ENCODE peak calls at places on chromosome 18, in ten cellular contexts. R, W, V, X, C, O, T, H, F and I are unnamed samples.

GRCh38 chr18:74577019-74577418 is 20.7 kb upstream of the ZNF407 start:
- DNase-seq in R (no peak), W (no peak), V (no peak), X (no peak), C (no peak), O (no peak), T (no peak), H (no peak), F (no peak), I (no peak)

GRCh38 chr18:13451208-13451530 is 232.6 kb downstream of the LDLRAD4 start:
- DNase-seq in R (no peak), W (no peak), V (no peak), X (no peak), C (no peak), O (peak; percentile 40), T (no peak), H (no peak), F (no peak), I (no peak)

GRCh38 chr18:13137939-13138821 is 80.4 kb upstream of the LDLRAD4 start:
- DNase-seq in R (peak; percentile 44), W (no peak), V (no peak), X (no peak), C (no peak), O (peak; percentile 80), T (peak; percentile 85), H (peak; percentile 10), F (no peak), I (peak; percentile 89)

GRCh38 chr18:48868468-48869466 is 82.0 kb downstream of the SMAD7 start:
- DNase-seq in R (no peak), W (no peak), V (peak; percentile 48), X (no peak), C (no peak), O (no peak), T (peak; percentile 86), H (no peak), F (no peak), I (peak; percentile 89)

GRCh38 chr18:78737006-78737915 is 242.4 kb upstream of the SALL3 start:
- DNase-seq in R (no peak), W (no peak), V (no peak), X (no peak), C (no peak), O (no peak), T (no peak), H (no peak), F (peak; percentile 60), I (no peak)

GRCh38 chr18:10579079-10579867 is 53.4 kb downstream of the NAPG start:
- DNase-seq in R (no peak), W (no peak), V (peak; percentile 66), X (no peak), C (no peak), O (peak; percentile 48), T (no peak), H (peak; percentile 47), F (no peak), I (no peak)

GRCh38 chr18:55272510-55273243 is 313.4 kb upstream of the CCDC68 start:
- DNase-seq in R (no peak), W (no peak), V (no peak), X (no peak), C (no peak), O (peak; percentile 67), T (no peak), H (peak; percentile 28), F (no peak), I (no peak)

GRCh38 chr18:70598406-70598805 is 309.6 kb downstream of the SOCS6 start:
- DNase-seq in R (no peak), W (no peak), V (no peak), X (no peak), C (no peak), O (no peak), T (no peak), H (no peak), F (no peak), I (no peak)

GRCh38 chr18:76391038-76391437 is 104.0 kb downstream of the ZNF516 start:
- DNase-seq in R (no peak), W (no peak), V (no peak), X (no peak), C (no peak), O (no peak), T (no peak), H (no peak), F (no peak), I (no peak)

GRCh38 chr18:6576706-6577375 is 152.7 kb upstream of the ARHGAP28 start:
- DNase-seq in R (no peak), W (no peak), V (no peak), X (no peak), C (no peak), O (no peak), T (no peak), H (no peak), F (no peak), I (no peak)
- TF ChIP-seq CTCF in R (no peak), W (no peak), V (no peak), X (no peak), C (no peak), O (no peak), T (no peak), H (no peak), F (no peak), I (no peak)

GRCh38 chr18:37343542-37343851 is 222.1 kb downstream of the CELF4 start:
- DNase-seq in R (no peak), W (no peak), V (no peak), X (no peak), C (no peak), O (no peak), T (no peak), H (no peak), F (no peak), I (no peak)
- TF ChIP-seq CTCF in R (no peak), W (no peak), V (no peak), X (no peak), C (no peak), O (no peak), T (no peak), H (no peak), F (no peak), I (no peak)

GRCh38 chr18:5456577-5457466 is 87.0 kb downstream of the EPB41L3 start:
- DNase-seq in R (no peak), W (peak; percentile 37), V (peak; percentile 84), X (peak; percentile 32), C (peak; percentile 35), O (no peak), T (no peak), H (peak; percentile 66), F (no peak), I (no peak)
- TF ChIP-seq CTCF in R (peak; percentile 50), W (peak; percentile 60), V (peak; percentile 59), X (peak; percentile 50), C (no peak), O (no peak), T (no peak), H (peak; percentile 52), F (peak; percentile 66), I (no peak)

DNA sequence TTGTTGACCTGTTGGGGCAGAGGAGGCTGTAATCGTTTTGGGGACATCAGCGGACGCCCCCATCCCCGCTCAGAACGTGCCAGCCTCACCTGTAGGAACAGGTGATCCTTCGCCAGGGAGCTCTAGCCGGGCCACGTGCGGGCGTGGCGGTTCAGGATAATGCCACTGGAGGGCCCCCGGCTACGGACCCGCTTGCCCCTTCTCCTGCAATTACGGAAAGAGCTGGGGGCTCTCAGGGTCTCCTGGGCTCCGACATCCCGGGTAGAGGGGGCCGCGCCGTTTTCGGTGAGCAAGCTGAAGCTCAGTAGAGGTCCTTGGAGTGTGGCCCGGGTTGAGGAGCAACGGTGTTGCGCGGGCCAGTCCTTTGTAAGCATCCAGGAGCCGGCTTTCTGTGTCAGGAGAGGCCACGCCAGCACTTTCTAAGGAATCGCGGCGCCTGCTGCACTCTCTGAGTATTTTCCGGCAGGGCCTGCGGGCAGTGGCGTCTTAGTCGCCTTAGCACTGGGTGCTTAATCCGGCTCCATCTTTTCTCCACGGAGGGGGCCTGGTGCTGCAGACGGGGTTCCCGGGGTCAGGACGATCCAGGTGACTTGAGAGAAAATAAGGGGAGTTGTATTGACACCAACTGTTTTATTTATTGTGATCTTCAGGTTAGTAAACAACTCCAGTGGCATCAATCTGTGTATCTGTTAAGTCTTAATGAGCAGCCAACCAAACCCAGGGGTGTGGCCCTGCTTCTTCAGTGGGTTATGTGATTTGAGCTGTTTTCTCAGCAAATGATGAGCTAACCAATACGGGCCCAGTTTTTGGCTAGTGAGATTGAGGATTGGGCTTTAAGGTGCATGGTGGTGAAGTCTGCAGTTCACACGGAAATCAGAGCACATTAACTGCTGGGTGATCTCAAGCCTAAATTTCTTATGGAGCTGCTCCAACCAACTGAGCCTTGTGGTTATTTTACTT is 1.9 kb downstream of the MTCL1 start:
- DNase-seq in R (no peak), W (peak; percentile 71), V (peak; percentile 72), X (peak; percentile 50), C (peak; percentile 67), O (peak; percentile 69), T (no peak), H (peak; percentile 75), F (peak; percentile 85), I (peak; percentile 38)
- TF ChIP-seq CTCF in R (peak; percentile 36), W (peak; percentile 43), V (peak; percentile 36), X (no peak), C (peak; percentile 23), O (no peak), T (no peak), H (no peak), F (peak; percentile 53), I (no peak)

DNA sequence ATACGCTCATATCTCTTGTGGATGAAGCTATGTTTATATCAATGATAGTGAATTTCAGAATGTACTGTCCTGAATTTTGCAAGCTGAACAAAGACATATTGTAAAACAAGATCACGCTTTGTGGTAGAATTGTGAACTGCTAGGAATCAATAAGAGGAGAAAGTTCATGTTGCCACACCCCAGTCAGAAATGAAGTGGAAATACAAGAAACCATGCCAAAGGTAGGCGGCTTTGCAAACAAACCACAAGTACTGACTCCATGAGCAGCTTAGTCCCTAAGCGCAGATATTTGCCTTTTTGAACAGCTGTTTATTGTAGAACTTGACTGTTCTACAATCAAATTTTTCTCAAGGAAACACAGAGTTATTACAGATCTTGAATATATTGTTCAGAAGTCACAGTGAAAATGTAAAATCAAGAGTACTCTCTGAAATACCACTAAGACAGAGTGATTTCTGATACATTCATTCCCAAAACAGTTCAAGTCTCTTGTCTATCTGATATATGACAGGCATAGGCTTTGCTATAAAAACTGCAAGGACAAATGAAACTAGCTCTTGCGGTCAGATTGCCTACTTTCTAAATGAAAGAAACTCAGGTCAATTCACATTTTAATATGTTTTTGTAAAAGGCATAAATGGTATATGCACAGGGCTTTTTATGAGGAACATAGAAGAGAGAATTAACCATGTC is 120.9 kb upstream of the CDH19 start:
- DNase-seq in R (no peak), W (no peak), V (no peak), X (no peak), C (no peak), O (no peak), T (no peak), H (peak; percentile 31), F (no peak), I (no peak)
- TF ChIP-seq CTCF in R (peak; percentile 32), W (no peak), V (no peak), X (no peak), C (no peak), O (no peak), T (no peak), H (no peak), F (no peak), I (no peak)

GRCh38 chr18:51490860-51491259 is 293.4 kb upstream of the MEX3C start:
- DNase-seq in R (no peak), W (no peak), V (no peak), X (no peak), C (no peak), O (no peak), T (no peak), H (no peak), F (no peak), I (no peak)
- TF ChIP-seq CTCF in R (no peak), W (no peak), V (no peak), X (no peak), C (no peak), O (no peak), T (no peak), H (no peak), F (no peak), I (no peak)